ENCODE peak calls at places on chromosome 21, in four cellular contexts. D, U, M and Z are unnamed samples.

GRCh38 chr21:38875694-38876492 is 70.2 kb downstream of the ETS2 start:
- DNase-seq in U (peak; percentile 57), D (no peak), M (no peak), Z (no peak)

GRCh38 chr21:38037416-38037815 is 121.2 kb upstream of the KCNJ6 start:
- DNase-seq in D (no peak), M (peak; percentile 47), U (no peak), Z (no peak)

GRCh38 chr21:16534408-16535099 is 804.8 kb downstream of the USP25 start:
- DNase-seq in D (peak; percentile 70), U (peak; percentile 32), M (peak; percentile 70), Z (peak; percentile 94)

GRCh38 chr21:18155508-18156193 is 89.0 kb upstream of the CHODL start:
- DNase-seq in U (no peak), M (no peak), D (no peak), Z (no peak)

GRCh38 chr21:14084068-14084501 is 126.7 kb downstream of the LIPI start:
- DNase-seq in M (no peak), D (no peak), U (no peak), Z (no peak)

GRCh38 chr21:17045214-17045835 is 467.5 kb upstream of the CXADR start:
- DNase-seq in M (peak; percentile 7), D (no peak), U (peak; percentile 15), Z (no peak)

GRCh38 chr21:34910396-34910795 is 138.7 kb downstream of the RUNX1 start:
- DNase-seq in D (peak; percentile 65), M (no peak), U (no peak), Z (no peak)

GRCh38 chr21:25717491-25718139 is 17.1 kb downstream of the ATP5PF start:
- DNase-seq in U (peak; percentile 51), M (peak; percentile 1), D (no peak), Z (no peak)

GRCh38 chr21:29205988-29206387 is 75.5 kb downstream of the MAP3K7CL start:
- DNase-seq in M (peak; percentile 17), D (no peak), U (no peak), Z (no peak)

GRCh38 chr21:34687065-34687464 is 18.3 kb downstream of the CLIC6 start:
- DNase-seq in U (no peak), M (no peak), D (no peak), Z (peak; percentile 49)

GRCh38 chr21:31665397-31665796 is 5.9 kb downstream of the SOD1 start:
- DNase-seq in D (no peak), M (peak; percentile 23), U (peak; percentile 54), Z (no peak)

GRCh38 chr21:39082656-39083376 is 100.4 kb downstream of the PSMG1 start:
- DNase-seq in D (no peak), U (no peak), M (no peak), Z (no peak)

GRCh38 chr21:32499249-32500055 is 85.9 kb downstream of the TCP10L start:
- DNase-seq in U (peak; percentile 62), D (no peak), M (no peak), Z (peak; percentile 48)

GRCh38 chr21:37208741-37209225 is 58.4 kb downstream of the VPS26C start:
- DNase-seq in U (no peak), M (no peak), D (no peak), Z (no peak)

GRCh38 chr21:14773777-14774345 is 227.7 kb upstream of the SAMSN1 start:
- DNase-seq in U (no peak), D (no peak), M (peak; percentile 19), Z (no peak)

GRCh38 chr21:39181205-39181818 is 1.9 kb downstream of the PSMG1 start:
- DNase-seq in D (no peak), U (no peak), M (no peak), Z (no peak)

GRCh38 chr21:27647921-27648320 is 681.0 kb upstream of the ADAMTS5 start:
- DNase-seq in M (no peak), D (no peak), U (no peak), Z (no peak)

GRCh38 chr21:17925900-17926299 is 106.7 kb upstream of the C21orf91 start:
- DNase-seq in U (peak; percentile 24), D (no peak), M (no peak), Z (no peak)

GRCh38 chr21:32415999-32416398 is 3.5 kb downstream of the EVA1C start:
- DNase-seq in U (no peak), M (no peak), D (no peak), Z (no peak)

GRCh38 chr21:32088471-32088870 is 190.4 kb downstream of the MIS18A start:
- DNase-seq in U (no peak), D (no peak), M (no peak), Z (no peak)

GRCh38 chr21:19992540-19992939 is 1005.7 kb upstream of the NCAM2 start:
- DNase-seq in D (no peak), U (no peak), M (no peak), Z (no peak)

GRCh38 chr21:31623664-31624063 is 35.8 kb upstream of the SOD1 start:
- DNase-seq in M (no peak), D (no peak), U (no peak), Z (peak; percentile 40)

GRCh38 chr21:28253378-28253777 is 739.3 kb downstream of the LTN1 start:
- DNase-seq in M (no peak), U (peak; percentile 62), D (no peak), Z (no peak)

GRCh38 chr21:37445228-37445627 is 78.7 kb downstream of the DYRK1A start:
- DNase-seq in U (peak; percentile 62), M (no peak), D (no peak), Z (no peak)

DNA sequence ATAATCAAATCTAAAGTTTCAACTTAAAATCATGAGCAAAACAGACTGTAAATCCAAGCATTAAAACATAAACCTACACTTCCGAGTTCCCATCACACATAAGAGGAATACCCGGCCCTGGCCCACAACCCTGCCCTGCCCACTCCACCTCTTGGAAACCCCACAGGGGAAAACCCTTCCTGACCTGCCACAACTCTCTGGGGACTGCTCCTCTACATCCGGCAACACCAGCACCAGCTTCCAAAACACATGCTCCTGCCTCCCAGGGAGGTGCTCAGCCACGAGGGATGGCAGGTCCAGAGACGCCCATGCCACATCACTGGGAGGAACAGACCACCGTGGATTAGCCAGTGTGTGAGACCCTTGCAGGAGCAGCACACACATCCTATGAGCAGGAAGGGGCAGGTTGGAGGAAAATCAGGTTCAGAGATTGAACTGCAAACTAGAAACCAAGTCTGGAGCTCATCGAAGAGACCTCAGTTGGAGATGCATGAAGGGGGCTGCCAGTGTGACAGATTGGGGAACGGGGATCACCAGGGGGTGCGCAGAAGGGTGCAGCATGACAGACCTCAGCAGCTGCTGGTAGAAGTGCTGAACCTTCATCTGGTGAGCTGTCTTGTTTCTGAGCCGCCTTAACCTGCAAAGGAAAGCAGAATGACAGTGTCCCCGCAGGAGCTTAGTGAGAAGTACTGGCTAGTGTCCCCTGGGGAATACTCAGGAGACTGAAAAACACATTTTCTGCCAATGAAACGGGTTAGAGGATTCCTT is 25.8 kb upstream of the LSS start:
- DNase-seq in M (no peak), U (no peak), D (peak; percentile 8), Z (no peak)
- TF ChIP-seq POLR2A in M (no peak), U (no peak), D (no peak), Z (no peak)

GRCh38 chr21:44869860-44870747 is 3.4 kb downstream of the PTTG1IP start:
- DNase-seq in M (peak; percentile 85), U (peak; percentile 96), D (peak; percentile 46), Z (no peak)

GRCh38 chr21:44870748-44871495 is 2.6 kb downstream of the PTTG1IP start:
- DNase-seq in U (no peak), D (peak; percentile 84), M (no peak), Z (no peak)

GRCh38 chr21:44872568-44873355 is 728 bp downstream of the PTTG1IP start:
- DNase-seq in D (peak; percentile 75), M (no peak), U (peak; percentile 46), Z (no peak)

GRCh38 chr21:44872266-44872567 is 1.3 kb downstream of the PTTG1IP start:
- DNase-seq in U (no peak), M (no peak), D (no peak), Z (no peak)

DNA sequence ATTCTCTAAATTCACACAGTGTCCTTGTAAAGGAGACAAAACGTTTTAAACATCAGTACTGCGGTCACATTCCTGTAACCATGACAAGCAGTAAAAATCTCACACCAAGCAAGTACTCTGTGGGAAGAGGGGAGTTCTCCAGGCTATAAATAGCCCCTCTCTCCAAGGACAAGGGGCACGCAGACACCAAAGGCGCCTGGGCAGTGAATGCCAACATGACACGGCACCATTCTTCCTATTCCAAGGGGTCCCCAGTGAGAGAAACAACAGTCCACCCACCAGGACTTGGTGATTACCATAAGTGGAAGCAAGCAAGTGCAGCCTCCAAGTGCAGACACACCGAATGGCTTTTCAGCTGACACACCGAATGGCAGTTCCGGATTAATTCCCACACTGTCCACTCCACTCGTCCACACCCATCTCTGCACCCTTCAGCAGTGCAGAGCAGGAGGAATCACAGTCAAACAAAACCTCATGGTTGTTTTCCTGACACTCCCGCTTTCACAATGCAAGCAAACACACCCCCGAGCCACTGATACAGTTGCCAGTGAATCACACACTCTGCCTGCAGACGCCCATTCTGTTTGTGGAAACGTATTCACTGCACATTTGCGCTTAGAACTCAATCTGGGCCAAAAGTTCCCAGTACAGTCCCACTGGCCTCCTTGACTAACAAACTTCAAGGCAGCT is 1.8 kb downstream of the PTTG1IP start:
- DNase-seq in D (peak; percentile 55), M (peak; percentile 39), U (peak; percentile 77), Z (no peak)
- TF ChIP-seq POLR2A in D (no peak), M (no peak), U (no peak), Z (no peak)

DNA sequence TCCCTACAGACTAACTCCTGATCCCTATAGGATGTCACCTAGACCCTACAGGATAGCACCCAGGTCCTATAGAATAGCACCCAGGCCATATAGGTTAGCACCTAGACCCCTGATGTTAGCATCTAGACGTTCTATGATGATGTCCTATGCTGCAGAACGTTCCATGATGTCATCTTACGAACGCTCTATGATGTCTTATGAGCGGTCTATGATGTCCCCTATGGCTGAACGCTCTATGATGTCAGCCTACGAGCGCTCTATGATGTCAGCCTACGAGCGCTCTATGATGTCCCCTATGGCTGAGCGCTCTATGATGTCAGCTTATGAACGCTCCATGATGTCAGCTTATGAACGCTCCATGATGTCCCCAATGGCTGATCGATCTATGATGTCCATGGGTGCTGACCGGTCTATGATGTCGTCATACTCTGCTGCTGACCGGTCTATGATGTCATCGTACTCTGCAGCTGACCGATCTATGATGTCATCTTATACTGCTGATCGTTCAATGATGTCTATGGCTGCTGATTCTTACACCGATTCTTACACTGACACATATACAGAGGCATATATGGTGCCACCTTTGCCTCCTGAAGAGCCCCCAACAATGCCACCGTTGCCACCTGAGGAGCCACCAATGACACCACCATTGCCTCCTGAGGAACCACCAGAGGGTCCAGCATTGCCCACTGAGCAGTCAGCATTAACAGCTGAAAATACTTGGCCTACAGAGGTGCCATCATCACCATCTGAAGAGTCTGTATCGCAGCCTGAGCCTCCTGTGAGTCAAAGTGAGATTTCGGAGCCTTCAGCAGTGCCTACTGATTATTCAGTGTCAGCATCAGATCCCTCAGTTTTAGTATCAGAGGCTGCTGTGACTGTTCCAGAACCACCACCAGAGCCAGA is 9.5 kb downstream of the SON start:
- DNase-seq in U (peak; percentile 22), M (no peak), D (no peak), Z (no peak)
- TF ChIP-seq POLR2A in U (no peak), M (no peak), D (no peak), Z (no peak)

DNA sequence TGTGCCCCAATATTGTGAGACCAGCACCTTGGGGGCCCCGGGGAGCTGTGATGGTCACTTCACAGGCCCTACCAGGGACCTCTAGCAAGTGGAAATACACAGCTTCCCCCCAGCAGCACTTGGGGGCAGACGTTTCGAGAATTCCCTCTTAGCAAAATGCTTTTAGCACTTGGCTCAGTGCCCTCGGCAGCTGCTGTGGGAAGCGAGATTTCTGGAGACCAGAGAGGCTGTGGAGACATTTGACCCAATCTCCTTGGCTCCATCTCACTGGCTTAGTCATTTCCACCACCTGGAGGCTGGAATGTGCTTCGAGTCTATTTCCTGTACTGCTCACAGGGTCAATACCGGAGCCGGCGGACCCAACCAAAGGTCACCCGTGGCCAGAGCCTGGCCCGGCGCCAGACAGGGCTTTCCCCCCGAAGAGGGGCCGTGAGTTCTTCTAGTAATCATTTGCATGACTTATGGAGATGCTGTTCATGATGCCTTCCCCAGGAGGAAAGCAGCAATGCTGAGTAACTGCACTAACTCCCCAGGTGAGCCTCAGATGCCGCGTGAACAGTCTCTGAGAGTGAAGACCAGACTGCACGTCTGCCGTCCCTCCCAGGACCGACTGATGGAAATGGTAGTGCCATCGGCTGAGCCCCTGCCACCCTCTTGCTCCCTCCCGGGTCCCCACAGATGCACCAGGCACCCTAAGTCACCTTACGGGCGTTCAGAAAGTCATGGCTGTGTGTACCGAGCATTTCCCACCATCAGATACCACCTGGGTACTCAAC is 4.4 kb upstream of the C2CD2 start:
- DNase-seq in M (peak; percentile 65), U (peak; percentile 98), D (peak; percentile 84), Z (no peak)
- TF ChIP-seq POLR2A in M (no peak), U (no peak), D (no peak), Z (no peak)